ENCODE peak calls at places on chromosomes 13 and 19, in five cellular contexts. T is SK-N-SH, A is GM12878, H is K562, X is HepG2. U is an unnamed sample.
A peak's percentile ranks its signal among the peaks of the same experiment; 100 is the strongest.

GRCh38 chr19:926595-927043 is 784 bp downstream of the ARID3A start:
- DNase-seq in T (no peak), A (no peak), H (peak; percentile 57), X (no peak), U (no peak)

GRCh38 chr19:20482721-20483120 is 82.9 kb downstream of the ZNF737 start:
- DNase-seq in A (no peak), T (no peak), X (no peak), H (no peak), U (no peak)

GRCh38 chr19:958967-959685 is 25.0 kb upstream of the WDR18 start:
- DNase-seq in X (peak; percentile 59), A (no peak), T (no peak), H (peak; percentile 81), U (no peak)

GRCh38 chr13:34155931-34156607 is 338.1 kb downstream of the RFC3 start:
- DNase-seq in A (no peak), T (no peak), X (no peak), H (no peak), U (no peak)

GRCh38 chr13:49585220-49586157 is at the start of gene RCBTB1:
- DNase-seq in T (peak; percentile 99), X (peak; percentile 52), A (no peak), H (peak; percentile 85), U (peak; percentile 94)

GRCh38 chr19:10142701-10143375 is 23.1 kb upstream of the EIF3G start:
- DNase-seq in X (no peak), H (no peak), T (no peak), A (no peak), U (no peak)

GRCh38 chr13:97220151-97220900 is 1.8 kb upstream of the MBNL2 start:
- DNase-seq in X (no peak), H (no peak), A (no peak), T (no peak), U (no peak)

GRCh38 chr13:36981156-36981743 is 17.9 kb downstream of the ALG5 start:
- DNase-seq in H (peak; percentile 16), A (no peak), X (peak; percentile 45), T (peak; percentile 50), U (peak; percentile 36)

GRCh38 chr13:111968611-111969010 is 98.3 kb upstream of the SOX1 start:
- DNase-seq in A (no peak), H (no peak), X (no peak), T (no peak), U (no peak)

GRCh38 chr13:113581871-113582270 is 2.7 kb upstream of the TFDP1 start:
- DNase-seq in T (no peak), H (no peak), X (no peak), A (no peak), U (no peak)

GRCh38 chr13:64527561-64527960 is 2702.6 kb downstream of the PCDH9 start:
- DNase-seq in T (no peak), H (no peak), A (no peak), X (peak; percentile 1), U (no peak)

GRCh38 chr19:35738021-35738886 is 4.0 kb downstream of the IGFLR1 start:
- DNase-seq in H (no peak), X (no peak), A (no peak), T (no peak), U (no peak)

GRCh38 chr19:51158474-51159129 is 16.5 kb downstream of the SIGLEC7 start:
- DNase-seq in T (peak; percentile 47), X (peak; percentile 42), H (peak; percentile 73), A (no peak), U (peak; percentile 57)

GRCh38 chr13:114099918-114100445 is 32.4 kb downstream of the RASA3 start:
- DNase-seq in A (no peak), X (peak; percentile 15), H (no peak), T (peak; percentile 59), U (no peak)

GRCh38 chr19:41350735-41351338 is 2.9 kb downstream of the TGFB1 start:
- DNase-seq in X (no peak), A (no peak), H (peak; percentile 85), T (peak; percentile 16), U (no peak)

GRCh38 chr19:35491838-35492360 is 1.6 kb upstream of the KRTDAP start:
- DNase-seq in H (no peak), T (no peak), X (no peak), A (no peak), U (no peak)

GRCh38 chr19:2550431-2551171 is 74.7 kb downstream of the GADD45B start:
- DNase-seq in A (no peak), H (no peak), X (no peak), T (peak; percentile 54), U (no peak)
- TF ChIP-seq FOXM1 in A (no peak), H (no peak), X (no peak), T (no peak), U (no peak)

DNA sequence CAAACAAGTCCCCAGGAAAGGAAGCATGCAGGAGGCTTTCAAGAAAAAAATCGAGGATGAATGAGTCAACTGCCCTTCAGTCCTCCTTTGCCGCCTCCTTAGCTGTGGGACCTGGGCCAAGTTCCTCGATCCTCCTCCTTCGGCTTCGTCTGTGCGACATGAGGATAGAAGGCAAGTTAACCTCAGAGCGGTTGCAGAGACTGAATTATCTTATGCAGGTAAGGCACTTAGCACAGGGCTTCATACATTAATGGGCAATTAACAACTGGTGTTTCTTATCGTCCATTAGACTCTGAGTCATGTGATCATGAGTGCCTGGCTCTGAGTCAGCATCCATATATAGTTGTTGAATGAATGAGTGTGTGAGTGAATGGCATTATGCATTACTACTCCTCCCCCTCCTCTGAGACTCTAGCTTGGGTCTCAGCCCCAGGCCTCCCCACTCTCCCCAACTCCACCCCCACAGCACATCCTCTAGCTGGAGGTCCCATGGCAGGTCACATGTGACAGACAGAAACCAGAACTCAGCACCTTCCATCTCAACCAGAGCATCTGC is 1.6 kb upstream of the TTC9B start:
- DNase-seq in A (no peak), H (no peak), T (no peak), X (no peak), U (no peak)
- TF ChIP-seq FOXM1 in A (no peak), H (no peak), T (no peak), X (no peak), U (no peak)

GRCh38 chr19:3304871-3305423 is 61.4 kb upstream of the NFIC start:
- DNase-seq in T (peak; percentile 75), A (peak; percentile 27), X (peak; percentile 58), H (peak; percentile 62), U (peak; percentile 67)
- TF ChIP-seq FOXM1 in T (no peak), A (no peak), X (no peak), H (no peak), U (no peak)

GRCh38 chr19:18611327-18612050 is 1.2 kb upstream of the TMEM59L start:
- DNase-seq in X (peak; percentile 76), H (peak; percentile 44), T (peak; percentile 86), A (no peak), U (no peak)

GRCh38 chr19:18610556-18611326 is 1.9 kb upstream of the TMEM59L start:
- DNase-seq in X (peak; percentile 85), H (no peak), A (no peak), T (peak; percentile 43), U (no peak)

GRCh38 chr19:18613589-18614234 is 1.0 kb downstream of the TMEM59L start:
- DNase-seq in H (no peak), X (no peak), A (no peak), T (no peak), U (no peak)

GRCh38 chr19:18612772-18613588 is at the start of gene TMEM59L:
- DNase-seq in T (peak; percentile 95), H (no peak), A (no peak), X (no peak), U (no peak)

DNA sequence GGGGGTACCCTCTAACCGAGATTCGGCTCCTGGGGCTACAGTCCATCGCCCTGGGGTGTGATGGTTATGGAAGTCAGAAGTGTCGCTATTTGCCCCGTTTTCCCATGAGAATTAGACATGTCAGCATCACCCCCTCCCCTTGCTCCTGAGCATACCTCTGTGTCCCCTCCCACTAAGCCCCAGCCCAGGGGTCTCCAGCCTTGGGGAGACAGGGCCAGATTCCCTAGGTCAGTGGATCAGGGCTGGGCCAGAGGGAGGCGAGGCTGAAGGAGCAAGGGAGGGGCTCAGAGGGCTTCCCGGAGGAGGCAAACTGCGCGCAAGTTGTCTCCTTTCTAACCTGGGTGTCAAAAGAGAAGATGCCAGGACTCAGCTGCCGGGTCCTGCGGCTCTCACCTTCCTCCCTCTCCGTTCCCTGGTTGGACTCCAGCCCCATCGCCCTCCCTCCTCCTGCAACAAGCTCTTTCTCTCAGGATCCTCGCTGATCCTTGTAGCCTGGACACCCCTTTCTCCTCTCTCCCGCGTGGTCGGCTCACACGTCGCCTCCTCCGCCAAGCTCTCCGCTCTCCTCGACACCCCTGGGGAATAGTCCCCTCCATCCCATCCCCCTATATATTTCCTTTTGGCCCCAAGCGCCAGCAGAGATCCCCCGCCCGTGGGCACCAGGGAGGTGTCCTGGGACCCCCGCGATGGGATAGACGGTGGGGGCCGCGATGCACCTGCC is 459 bp upstream of the TMEM59L start:
- DNase-seq in A (no peak), H (no peak), T (no peak), X (no peak), U (no peak)
- TF ChIP-seq FOXM1 in A (no peak), H (no peak), T (no peak), X (no peak), U (no peak)

DNA sequence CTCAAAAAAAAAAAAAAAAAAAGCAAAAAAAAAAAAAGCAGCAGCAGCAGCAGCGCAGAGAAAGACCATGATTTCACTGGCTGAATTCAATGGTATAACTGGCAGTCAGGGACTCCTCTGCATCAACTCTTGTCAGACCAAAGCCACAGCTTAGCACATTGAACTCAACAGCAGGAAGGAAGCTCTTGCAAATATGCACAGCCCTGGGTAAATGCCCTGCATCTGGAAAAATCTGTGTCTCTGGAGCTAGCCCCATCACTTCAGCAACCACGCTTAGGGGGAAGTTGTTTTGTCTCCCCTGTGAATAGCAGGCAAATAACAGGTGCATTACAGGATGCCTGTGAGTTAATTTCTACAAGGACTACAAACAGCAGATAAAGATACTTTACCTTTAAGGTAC is 17.7 kb upstream of the DHRS12 start:
- DNase-seq in X (no peak), A (no peak), H (no peak), T (no peak), U (no peak)
- TF ChIP-seq FOXM1 in X (no peak), A (no peak), H (no peak), T (no peak), U (no peak)

DNA sequence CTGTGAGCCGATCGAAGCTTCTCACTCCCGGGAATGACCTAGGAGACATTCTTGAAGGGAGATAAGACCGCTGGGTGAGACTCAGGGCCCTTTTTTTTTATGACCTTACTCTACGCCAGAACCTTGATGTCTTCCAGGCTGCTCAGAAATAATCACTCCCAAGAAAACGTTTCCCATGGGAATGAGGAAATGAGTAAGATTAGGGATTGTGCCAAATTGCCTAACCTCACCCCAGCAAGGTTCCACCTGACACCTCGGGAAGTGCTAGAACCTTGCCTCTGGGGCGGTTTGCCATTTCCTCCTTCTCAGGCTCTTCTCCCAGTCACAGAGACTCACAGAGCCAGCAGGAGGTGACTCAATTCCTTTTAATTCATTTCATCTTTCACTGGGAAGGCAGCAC is 2.3 kb downstream of the SLC46A3 start:
- DNase-seq in X (no peak), A (no peak), H (no peak), T (no peak), U (no peak)
- TF ChIP-seq FOXM1 in X (no peak), A (no peak), H (no peak), T (no peak), U (no peak)